ENCODE peak calls at places on chromosomes 6 and 20, in ten cellular contexts. K, D, O, E, Q, V, X, R, N and J are unnamed samples.
A peak's percentile ranks its signal among the peaks of the same experiment; 100 is the strongest.

GRCh38 chr6:143575840-143576498 is 64.4 kb upstream of the FUCA2 start:
- DNase-seq in K (no peak), D (no peak), O (no peak), E (no peak), Q (no peak), V (no peak), X (no peak), R (no peak), N (no peak), J (no peak)

GRCh38 chr20:48819813-48820648 is 7.8 kb downstream of the PREX1 start:
- DNase-seq in K (no peak), D (no peak), O (no peak), E (peak; percentile 72), Q (no peak), V (no peak), X (no peak), R (no peak), N (no peak), J (peak; percentile 79)

GRCh38 chr20:258963-259362 is 1.4 kb downstream of the DEFB132 start:
- DNase-seq in K (no peak), D (no peak), O (no peak), E (peak; percentile 27), Q (no peak), V (no peak), X (no peak), R (peak; percentile 19), N (no peak), J (no peak)

GRCh38 chr20:38805958-38806854 is 709 bp downstream of the PPP1R16B start:
- DNase-seq in K (peak; percentile 23), D (peak; percentile 67), O (peak; percentile 63), E (peak; percentile 71), Q (no peak), V (no peak), X (peak; percentile 43), R (no peak), N (no peak), J (peak; percentile 81)

GRCh38 chr6:80366721-80367120 is 260.2 kb downstream of the BCKDHB start:
- DNase-seq in K (no peak), D (no peak), O (no peak), E (no peak), Q (no peak), V (no peak), X (no peak), R (peak; percentile 83), N (peak; percentile 42), J (no peak)

GRCh38 chr6:142853244-142854180 is 91.5 kb downstream of the HIVEP2 start:
- DNase-seq in K (no peak), D (no peak), O (no peak), E (peak; percentile 74), Q (no peak), V (no peak), X (no peak), R (peak; percentile 45), N (no peak), J (no peak)

GRCh38 chr20:12049125-12049524 is 131.4 kb downstream of the BTBD3 start:
- DNase-seq in K (no peak), D (no peak), O (no peak), E (no peak), Q (no peak), V (no peak), X (no peak), R (peak; percentile 74), N (no peak), J (no peak)

GRCh38 chr6:706819-707381 is 14.0 kb upstream of the EXOC2 start:
- DNase-seq in K (no peak), D (no peak), O (no peak), E (no peak), Q (no peak), V (no peak), X (no peak), R (no peak), N (no peak), J (no peak)

GRCh38 chr20:24987873-24988835 is 4.4 kb downstream of the APMAP start:
- DNase-seq in K (no peak), D (no peak), O (no peak), E (no peak), Q (no peak), V (peak; percentile 32), X (no peak), R (no peak), N (no peak), J (no peak)

GRCh38 chr6:127118505-127119360 is at the start of gene RSPO3:
- DNase-seq in K (peak; percentile 24), D (peak; percentile 51), O (peak; percentile 60), E (no peak), Q (no peak), V (peak; percentile 72), X (no peak), R (peak; percentile 40), N (no peak), J (no peak)

GRCh38 chr6:1076531-1077453 is 235.1 kb upstream of the FOXQ1 start:
- DNase-seq in K (no peak), D (no peak), O (no peak), E (no peak), Q (no peak), V (no peak), X (no peak), R (no peak), N (no peak), J (no peak)

GRCh38 chr6:14383393-14384174 is 266.0 kb downstream of the CD83 start:
- DNase-seq in K (no peak), D (no peak), O (no peak), E (peak; percentile 24), Q (no peak), V (no peak), X (no peak), R (no peak), N (no peak), J (no peak)

GRCh38 chr6:159252955-159253508 is 83.8 kb downstream of the FNDC1 start:
- DNase-seq in K (peak; percentile 12), D (peak; percentile 68), O (no peak), E (peak; percentile 68), Q (no peak), V (no peak), X (no peak), R (peak; percentile 81), N (peak; percentile 83), J (no peak)

GRCh38 chr6:16498237-16498636 is 259.9 kb downstream of the GMPR start:
- DNase-seq in K (no peak), D (no peak), O (no peak), E (no peak), Q (no peak), V (no peak), X (no peak), R (peak; percentile 37), N (no peak), J (no peak)

DNA sequence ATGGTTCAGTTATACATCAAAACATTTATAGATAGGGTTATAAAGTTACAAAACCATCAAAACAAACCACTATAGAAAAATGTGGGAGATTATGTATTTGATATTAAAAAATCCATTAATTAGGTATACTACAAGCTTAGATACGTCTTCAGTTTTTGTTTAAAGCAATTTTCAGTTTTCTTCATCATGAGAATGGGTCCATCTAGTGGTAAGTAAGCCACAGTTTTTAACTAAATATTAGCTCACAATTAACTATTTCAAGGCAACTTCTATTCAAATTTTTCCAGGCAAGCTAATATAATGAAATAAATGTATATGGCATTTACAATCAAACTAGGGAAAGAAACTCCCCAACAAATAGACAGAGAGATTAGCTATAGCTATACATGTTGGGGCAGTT is 44.4 kb downstream of the RNGTT start:
- DNase-seq in K (no peak), D (no peak), O (no peak), E (peak; percentile 19), Q (no peak), V (no peak), X (no peak), R (no peak), N (no peak), J (no peak)
- TF ChIP-seq CTCF in K (peak; percentile 43), D (no peak), O (no peak), E (peak; percentile 82), Q (peak; percentile 11), V (peak; percentile 52), X (peak; percentile 35), R (peak; percentile 20), N (no peak), J (peak; percentile 42)

DNA sequence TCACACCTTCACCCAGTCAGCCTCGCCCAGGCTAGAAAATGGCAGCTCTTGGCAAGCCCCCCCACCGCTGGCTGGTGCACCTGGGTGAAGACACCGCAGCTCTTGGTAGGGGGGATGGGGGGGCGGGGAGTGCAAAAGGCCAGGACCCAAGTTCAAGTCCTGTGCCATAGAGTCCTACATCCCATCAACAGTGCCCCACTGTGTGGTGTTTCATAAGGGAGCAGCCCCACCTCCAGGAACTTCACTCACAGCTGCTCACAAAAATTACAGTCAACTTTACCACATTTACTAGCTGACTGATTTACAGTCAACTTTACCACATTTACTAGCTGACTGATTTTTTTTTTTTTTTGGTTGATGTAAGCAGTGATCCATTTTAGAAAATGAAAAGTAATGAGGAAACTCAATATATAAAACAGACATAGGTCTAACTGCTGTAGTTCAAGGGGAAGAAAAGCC is 209.0 kb upstream of the SNX9 start:
- DNase-seq in K (no peak), D (no peak), O (no peak), E (peak; percentile 38), Q (no peak), V (no peak), X (no peak), R (no peak), N (no peak), J (no peak)
- TF ChIP-seq CTCF in K (no peak), D (no peak), O (no peak), E (peak; percentile 43), Q (no peak), V (no peak), X (no peak), R (no peak), N (no peak), J (peak; percentile 8)

GRCh38 chr6:41884957-41885356 is 10.2 kb downstream of the USP49 start:
- DNase-seq in K (no peak), D (no peak), O (no peak), E (no peak), Q (no peak), V (no peak), X (no peak), R (no peak), N (no peak), J (no peak)
- TF ChIP-seq CTCF in K (no peak), D (no peak), O (no peak), E (no peak), Q (no peak), V (no peak), X (no peak), R (no peak), N (no peak), J (no peak)

DNA sequence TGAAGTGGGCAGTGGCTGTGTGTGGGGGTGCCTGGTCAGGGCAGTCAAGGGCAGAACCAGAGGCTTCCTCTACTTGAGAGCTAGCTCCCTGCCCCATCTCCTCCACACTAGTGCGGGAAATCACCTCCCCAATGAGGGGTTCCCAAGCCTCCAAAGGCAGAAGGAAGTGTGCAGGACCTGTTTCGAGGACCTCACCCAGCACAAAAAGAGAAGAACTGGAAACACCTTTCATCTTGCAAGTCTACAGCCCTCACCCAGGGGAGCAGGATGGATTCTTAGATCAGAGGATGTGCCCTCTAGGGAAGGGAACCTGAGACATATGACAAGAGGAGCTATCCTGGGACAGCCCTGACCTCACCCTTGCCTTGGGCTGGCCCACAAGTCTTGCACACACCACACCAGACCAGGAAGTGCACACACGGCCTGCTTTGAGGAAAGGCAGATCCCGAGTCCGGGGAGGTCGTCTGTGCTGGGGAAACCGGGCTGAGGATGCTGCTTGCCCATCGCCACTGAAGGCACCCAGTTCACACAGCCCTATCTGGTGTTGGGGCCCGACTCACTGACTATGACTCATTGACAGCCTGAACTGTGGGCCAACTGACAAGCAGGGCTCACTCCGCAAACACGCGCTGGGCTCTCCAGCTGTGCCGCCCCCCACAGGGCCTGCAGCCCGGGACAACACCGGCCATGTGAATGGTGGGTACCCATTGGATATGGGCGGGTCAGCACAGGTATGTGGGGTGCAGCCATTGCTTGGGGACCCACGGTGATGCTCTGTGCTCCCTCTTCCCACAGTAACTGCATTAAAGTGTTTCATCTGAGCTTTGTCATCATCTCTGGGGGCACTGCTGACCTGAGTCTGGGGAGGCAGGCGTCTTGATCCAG is 1.8 kb downstream of the SAMD10 start:
- DNase-seq in K (no peak), D (no peak), O (no peak), E (no peak), Q (no peak), V (no peak), X (no peak), R (peak; percentile 79), N (no peak), J (peak; percentile 87)
- TF ChIP-seq CTCF in K (no peak), D (no peak), O (no peak), E (no peak), Q (no peak), V (no peak), X (no peak), R (no peak), N (no peak), J (no peak)